ENCODE peak calls at places on chromosomes 11 and 22, in four cellular contexts. J, R, S and B are unnamed samples.

GRCh38 chr11:95791385-95792033 is 1.2 kb downstream of the CEP57 start:
- DNase-seq in S (no peak), J (no peak), R (no peak), B (no peak)

GRCh38 chr11:112771847-112772246 is 189.4 kb upstream of the NCAM1 start:
- DNase-seq in R (no peak), J (no peak), S (no peak), B (no peak)

GRCh38 chr11:56848105-56848809 is 99.8 kb upstream of the OR9G4 start:
- DNase-seq in S (no peak), J (no peak), R (no peak), B (no peak)

GRCh38 chr11:45949992-45950407 is 27.5 kb downstream of the LARGE2 start:
- DNase-seq in J (no peak), R (no peak), S (no peak), B (no peak)

GRCh38 chr11:115423728-115424459 is 80.3 kb downstream of the CADM1 start:
- DNase-seq in S (no peak), R (no peak), J (no peak), B (peak; percentile 56)

GRCh38 chr11:66542362-66542761 is 3.5 kb downstream of the ZDHHC24 start:
- DNase-seq in S (no peak), R (no peak), J (no peak), B (no peak)

GRCh38 chr11:130150790-130151189 is 8.8 kb upstream of the ST14 start:
- DNase-seq in J (no peak), S (no peak), R (no peak), B (no peak)

GRCh38 chr22:10780281-10780680 is 4747.7 kb upstream of the OR11H1 start:
- DNase-seq in J (no peak), S (no peak), R (no peak), B (no peak)

GRCh38 chr22:44212936-44213335 is 32.2 kb downstream of the PARVG start:
- DNase-seq in S (no peak), J (no peak), R (no peak), B (no peak)

GRCh38 chr11:74677131-74677530 is 54.1 kb downstream of the CHRDL2 start:
- DNase-seq in S (no peak), J (no peak), R (no peak), B (no peak)

GRCh38 chr11:31557991-31558390 is 48.4 kb downstream of the ELP4 start:
- DNase-seq in R (no peak), S (no peak), J (no peak), B (peak; percentile 9)

GRCh38 chr22:40235418-40235817 is 57.7 kb downstream of the TNRC6B start:
- DNase-seq in S (no peak), R (no peak), J (no peak), B (no peak)

GRCh38 chr11:38680746-38681145 is 2082.7 kb upstream of the RAG2 start:
- DNase-seq in J (no peak), R (no peak), S (no peak), B (no peak)

GRCh38 chr11:84218318-84218717 is 932.2 kb upstream of the CCDC90B start:
- DNase-seq in J (no peak), S (no peak), R (no peak), B (no peak)

GRCh38 chr22:39478461-39478860 is 21.6 kb downstream of the MGAT3 start:
- DNase-seq in J (no peak), R (no peak), S (no peak), B (peak; percentile 80)

GRCh38 chr11:85756401-85757200 is 54.3 kb downstream of the SYTL2 start:
- DNase-seq in S (no peak), J (no peak), R (no peak), B (no peak)

GRCh38 chr11:11849127-11849746 is 7.5 kb downstream of the USP47 start:
- DNase-seq in R (no peak), J (peak; percentile 38), S (peak; percentile 60), B (peak; percentile 83)

GRCh38 chr22:50270302-50271010 is at the start of gene MAPK11:
- DNase-seq in S (peak; percentile 47), J (no peak), R (no peak), B (peak; percentile 92)

GRCh38 chr11:103586756-103587155 is 449.7 kb upstream of the DDI1 start:
- DNase-seq in S (no peak), R (no peak), J (no peak), B (no peak)

GRCh38 chr11:131748146-131749050 is 378.0 kb downstream of the NTM start:
- DNase-seq in R (no peak), S (peak; percentile 26), J (no peak), B (peak; percentile 84)

GRCh38 chr11:28965824-28966223 is 857.6 kb downstream of the METTL15 start:
- DNase-seq in S (no peak), R (no peak), J (no peak), B (no peak)

GRCh38 chr22:45454260-45454659 is 40.8 kb downstream of the RIBC2 start:
- DNase-seq in S (no peak), J (no peak), R (no peak), B (no peak)

GRCh38 chr11:82734120-82734479 is 436 bp upstream of the FAM181B start:
- DNase-seq in S (no peak), R (no peak), J (no peak), B (no peak)

GRCh38 chr11:82733444-82734119 is at the start of gene FAM181B:
- DNase-seq in J (no peak), R (peak; percentile 71), S (no peak), B (peak; percentile 93)

GRCh38 chr11:82732348-82732733 is 1.3 kb downstream of the FAM181B start:
- DNase-seq in J (no peak), R (no peak), S (no peak), B (peak; percentile 68)

GRCh38 chr11:82731691-82732277 is 1.9 kb downstream of the FAM181B start:
- DNase-seq in J (no peak), R (no peak), S (no peak), B (peak; percentile 55)

GRCh38 chr11:82732734-82733443 is 775 bp downstream of the FAM181B start:
- DNase-seq in J (no peak), S (no peak), R (no peak), B (peak; percentile 60)
- H3K27me3 ChIP-seq in J (peaks cover 12% of the 10 kb centered on the region), S (peaks cover 7% of the 10 kb centered on the region), R (peaks cover 11% of the 10 kb centered on the region), B (peaks cover 60% of the 10 kb centered on the region)

DNA sequence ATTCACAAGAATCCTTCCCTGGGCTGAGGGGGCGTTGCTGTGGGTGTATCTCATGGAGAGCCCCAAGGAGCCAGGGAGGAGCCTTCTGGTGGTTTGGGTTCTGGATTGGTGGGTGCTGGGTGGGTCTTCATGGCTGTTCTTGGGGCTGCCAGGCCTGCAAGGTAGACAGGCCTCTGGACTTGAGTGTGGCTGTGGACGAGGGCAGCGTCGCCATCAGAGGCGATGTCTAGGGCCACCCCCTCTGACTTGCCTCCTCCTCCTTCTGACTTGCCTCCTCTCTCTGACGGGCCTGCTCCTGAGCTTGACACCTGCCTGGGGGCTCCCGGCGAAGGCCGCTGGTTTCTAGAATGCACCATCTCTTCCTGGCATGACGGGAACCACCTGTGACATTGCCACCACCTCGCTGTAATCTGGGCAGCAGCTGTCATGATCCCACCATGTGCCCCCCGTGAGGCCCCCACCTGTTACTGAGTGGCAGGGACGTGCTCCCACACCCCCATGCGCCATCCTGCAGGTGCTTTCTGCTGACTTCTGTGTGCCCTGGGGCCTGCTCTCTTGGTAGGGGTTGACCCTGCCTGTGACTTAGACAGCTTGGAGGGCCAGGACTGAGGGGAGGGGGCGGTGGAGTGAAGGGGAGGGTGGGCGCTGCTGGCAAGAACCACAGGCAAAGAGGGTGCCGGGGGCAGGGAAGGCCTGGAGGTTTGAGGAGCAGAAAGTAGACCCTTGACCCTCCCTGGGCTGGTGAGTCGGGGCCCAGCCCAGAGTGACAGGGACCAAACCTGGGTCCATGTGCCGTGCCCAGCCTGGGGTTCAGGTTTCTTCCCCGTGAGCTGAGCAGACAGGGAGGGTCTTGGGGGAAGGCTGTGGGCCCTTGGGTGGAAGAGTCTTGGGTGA is 17.5 kb downstream of the KCNQ1 start:
- DNase-seq in S (no peak), J (no peak), R (no peak), B (no peak)
- TF ChIP-seq CREB1 in S (no peak), J (no peak), R (no peak), B (no peak)

GRCh38 chr11:68808787-68809186 is 32.9 kb downstream of the CPT1A start:
- DNase-seq in S (no peak), R (no peak), J (no peak), B (no peak)

GRCh38 chr11:68809506-68809905 is 32.2 kb downstream of the CPT1A start:
- DNase-seq in J (no peak), R (no peak), S (no peak), B (no peak)

GRCh38 chr11:68810164-68810563 is 31.6 kb downstream of the CPT1A start:
- DNase-seq in S (no peak), R (no peak), J (no peak), B (no peak)

GRCh38 chr11:68813778-68814177 is 27.9 kb downstream of the CPT1A start:
- DNase-seq in J (no peak), R (no peak), S (no peak), B (no peak)

GRCh38 chr11:68812526-68812925 is 29.2 kb downstream of the CPT1A start:
- DNase-seq in S (no peak), R (no peak), J (no peak), B (no peak)
- H3K27ac ChIP-seq in S (no peak overlapping the region), R (no peak overlapping the region), J (no peak overlapping the region), B (no peak overlapping the region)

DNA sequence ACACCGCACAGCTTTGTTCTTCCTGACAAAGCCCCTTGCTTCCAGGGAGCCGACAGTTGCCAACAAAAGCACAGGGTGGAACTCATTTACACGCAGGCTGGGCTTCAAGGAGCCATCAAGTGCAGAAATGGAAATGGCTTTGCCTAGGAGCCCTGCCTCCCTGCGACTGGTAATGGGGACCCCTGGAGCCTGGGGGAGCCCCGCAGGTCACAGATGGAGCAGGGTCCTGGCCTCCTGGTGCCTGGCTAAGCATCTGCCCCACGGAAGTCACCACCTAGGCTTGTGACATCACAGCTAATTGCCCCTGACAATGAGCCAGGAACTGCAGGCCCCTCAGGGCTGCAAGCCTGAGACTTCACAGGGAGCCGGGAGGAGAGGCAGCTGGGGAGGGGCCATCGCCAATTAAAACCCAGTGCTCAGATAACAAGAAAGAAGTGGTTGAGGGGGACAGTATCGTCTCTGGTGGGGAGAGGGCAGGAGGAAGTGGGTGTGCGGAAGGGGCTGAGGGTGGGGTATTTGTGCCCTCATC is 66.8 kb downstream of the NFAM1 start:
- DNase-seq in R (no peak), J (no peak), S (no peak), B (peak; percentile 62)
- H3K27me3 ChIP-seq in R (no peaks in the 10 kb centered on the region), J (peaks cover 15% of the 10 kb centered on the region), S (peaks cover 13% of the 10 kb centered on the region), B (peaks cover 14% of the 10 kb centered on the region)

DNA sequence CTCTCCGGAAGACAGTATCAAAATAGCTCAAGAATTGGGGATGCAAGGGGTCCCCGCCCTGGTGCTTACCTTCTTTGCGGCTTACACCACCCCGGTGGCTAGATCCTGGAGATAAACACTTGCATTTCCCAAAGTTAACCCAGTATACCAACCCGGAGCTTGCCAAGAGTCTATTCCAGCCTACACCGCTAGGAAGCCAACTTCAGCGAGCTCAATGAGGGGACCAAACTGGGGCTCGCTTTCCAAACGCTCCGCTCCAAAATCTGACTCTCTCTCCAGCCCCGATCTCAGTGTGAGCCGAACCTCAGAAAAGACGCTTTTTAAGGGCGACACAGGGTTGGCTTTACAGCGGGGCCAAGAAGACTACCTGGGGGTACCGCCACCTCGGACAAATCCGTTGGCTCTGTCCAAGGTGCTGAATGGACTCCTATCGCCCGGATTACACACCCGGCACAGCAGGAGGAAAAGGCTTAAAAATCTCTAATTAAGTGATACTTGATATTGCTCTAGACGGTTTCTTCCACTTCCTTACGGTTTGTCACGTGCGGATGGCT is 20.1 kb upstream of the BDNF start:
- DNase-seq in J (no peak), S (no peak), R (no peak), B (peak; percentile 96)
- TF ChIP-seq CREB1 in J (no peak), S (no peak), R (peak; percentile 78), B (peak; percentile 45)

GRCh38 chr11:64331569-64332371 is 8.2 kb upstream of the CCDC88B start:
- DNase-seq in S (peak; percentile 69), J (peak; percentile 80), R (no peak), B (peak; percentile 71)
- H3K27ac ChIP-seq in S (no peak overlapping the region), J (peak overlapping the region; percentile 52), R (no peak overlapping the region), B (no peak overlapping the region)